ENCODE peak calls at places on chromosomes 2 and 18, in six cellular contexts. O is CD8-positive, alpha-beta T cell; Z is suprapubic skin; D is ovary; W is adipocyte; Y is right lobe of liver. H is an unnamed sample. For H3K4me1, the result is how much of the 10 kb centered on the place peaks cover.

GRCh38 chr2:237165405-237166276 is 80.0 kb downstream of the COPS8 start:
- DNase-seq in W (peak), O (no peak), Z (no peak), D (no peak), Y (no peak), H (no peak)

GRCh38 chr2:48531141-48531648 is 1.2 kb downstream of the STON1 start:
- DNase-seq in Y (no peak), D (peak), Z (no peak), O (no peak), W (peak), H (peak)

GRCh38 chr2:130328710-130329109 is 14.0 kb upstream of the IMP4 start:
- DNase-seq in Y (no peak), D (no peak), O (no peak), W (no peak), Z (no peak), H (no peak)

GRCh38 chr2:180753809-180754761 is 226.3 kb upstream of the UBE2E3 start:
- DNase-seq in D (no peak), O (no peak), W (peak), Z (no peak), Y (no peak), H (no peak)

GRCh38 chr18:67217551-67218166 is 298.9 kb downstream of the DSEL start:
- DNase-seq in D (peak), W (peak), Y (no peak), Z (no peak), O (peak), H (peak)

GRCh38 chr2:81853331-81853730 is 1548.8 kb upstream of the LRRTM1 start:
- DNase-seq in Z (no peak), D (no peak), Y (no peak), W (no peak), O (no peak), H (no peak)

GRCh38 chr2:237637429-237638135 is 10.2 kb downstream of the LRRFIP1 start:
- DNase-seq in Y (no peak), D (no peak), O (no peak), Z (no peak), W (no peak), H (no peak)

GRCh38 chr2:53896864-53897263 is 37.1 kb upstream of the GPR75 start:
- DNase-seq in W (peak), Y (no peak), D (no peak), Z (no peak), O (no peak), H (peak)

GRCh38 chr2:40220177-40220925 is 231.5 kb downstream of the SLC8A1 start:
- DNase-seq in D (peak), W (no peak), Z (no peak), O (no peak), Y (no peak), H (no peak)

GRCh38 chr18:7743256-7743655 is 176.1 kb downstream of the PTPRM start:
- DNase-seq in W (peak), O (no peak), Y (no peak), D (no peak), Z (no peak), H (no peak)

GRCh38 chr2:95082479-95082878 is 39.1 kb downstream of the MRPS5 start:
- DNase-seq in W (no peak), D (no peak), Y (no peak), O (no peak), Z (no peak), H (no peak)

GRCh38 chr2:218003994-218004419 is 1.2 kb upstream of the TNS1 start:
- DNase-seq in D (peak), O (no peak), Y (no peak), W (peak), Z (no peak), H (peak)

GRCh38 chr18:2331496-2331895 is 239.8 kb downstream of the METTL4 start:
- DNase-seq in D (no peak), O (no peak), Y (no peak), W (peak), Z (no peak), H (no peak)

GRCh38 chr2:126971481-126972271 is 73.0 kb downstream of the TEX51 start:
- DNase-seq in Z (no peak), Y (peak), D (peak), O (peak), W (peak), H (peak)

GRCh38 chr2:231464576-231465540 is 574 bp upstream of the NCL start:
- DNase-seq in O (peak), D (peak), Z (peak), W (peak), Y (peak), H (peak)

GRCh38 chr2:23268467-23269263 is 116.3 kb upstream of the KLHL29 start:
- DNase-seq in W (no peak), O (no peak), Y (no peak), Z (no peak), D (no peak), H (no peak)

GRCh38 chr2:106020032-106020431 is 174.1 kb downstream of the UXS1 start:
- DNase-seq in Z (no peak), W (no peak), Y (no peak), O (no peak), D (peak), H (no peak)

GRCh38 chr18:3461704-3462103 is 11.7 kb downstream of the TGIF1 start:
- DNase-seq in Y (no peak), O (no peak), W (no peak), Z (no peak), D (no peak), H (no peak)
- H3K4me1 ChIP-seq in Y (under half), O (under half), W (under half), Z (under half), D (under half), H (under half)

DNA sequence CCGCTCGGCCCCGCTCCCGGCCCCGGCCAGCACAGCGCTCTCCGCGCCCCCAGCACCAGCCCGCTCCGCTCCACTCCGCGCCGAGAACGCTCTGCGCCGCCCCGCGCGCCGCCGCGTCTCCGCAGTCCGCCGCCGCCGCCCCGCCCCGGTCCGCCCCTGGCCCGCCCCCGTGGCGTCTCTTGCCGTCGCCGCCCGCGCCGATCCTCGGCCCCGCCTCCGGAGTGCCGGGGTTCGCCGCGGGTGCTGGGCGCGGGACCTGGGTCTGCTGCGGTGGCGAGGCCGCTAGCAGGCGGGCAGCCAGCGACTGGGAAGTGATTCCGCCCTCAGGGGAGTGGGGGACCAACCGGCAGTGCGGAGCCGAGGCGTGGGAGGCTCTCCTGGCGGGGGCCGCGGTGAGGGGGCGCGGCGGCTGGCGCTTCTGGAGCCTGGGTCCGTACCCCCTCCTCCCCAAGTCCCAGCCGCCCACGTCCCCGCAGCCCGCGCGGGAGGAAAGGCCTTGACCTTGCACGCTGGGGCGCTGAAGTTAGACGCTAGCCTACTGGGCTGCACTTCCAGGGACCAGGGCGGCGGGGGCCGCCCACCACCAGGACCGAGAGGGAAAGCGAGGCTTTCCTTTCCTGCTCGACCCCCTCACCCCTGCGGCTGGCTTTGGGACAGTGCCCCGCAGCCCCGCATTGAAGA is at the start of gene HS6ST1:
- DNase-seq in D (peak), Y (peak), O (peak), W (peak), Z (no peak), H (peak)
- H3K4me1 ChIP-seq in D (under half), Y (under half), O (under half), W (under half), Z (half or more), H (under half)

DNA sequence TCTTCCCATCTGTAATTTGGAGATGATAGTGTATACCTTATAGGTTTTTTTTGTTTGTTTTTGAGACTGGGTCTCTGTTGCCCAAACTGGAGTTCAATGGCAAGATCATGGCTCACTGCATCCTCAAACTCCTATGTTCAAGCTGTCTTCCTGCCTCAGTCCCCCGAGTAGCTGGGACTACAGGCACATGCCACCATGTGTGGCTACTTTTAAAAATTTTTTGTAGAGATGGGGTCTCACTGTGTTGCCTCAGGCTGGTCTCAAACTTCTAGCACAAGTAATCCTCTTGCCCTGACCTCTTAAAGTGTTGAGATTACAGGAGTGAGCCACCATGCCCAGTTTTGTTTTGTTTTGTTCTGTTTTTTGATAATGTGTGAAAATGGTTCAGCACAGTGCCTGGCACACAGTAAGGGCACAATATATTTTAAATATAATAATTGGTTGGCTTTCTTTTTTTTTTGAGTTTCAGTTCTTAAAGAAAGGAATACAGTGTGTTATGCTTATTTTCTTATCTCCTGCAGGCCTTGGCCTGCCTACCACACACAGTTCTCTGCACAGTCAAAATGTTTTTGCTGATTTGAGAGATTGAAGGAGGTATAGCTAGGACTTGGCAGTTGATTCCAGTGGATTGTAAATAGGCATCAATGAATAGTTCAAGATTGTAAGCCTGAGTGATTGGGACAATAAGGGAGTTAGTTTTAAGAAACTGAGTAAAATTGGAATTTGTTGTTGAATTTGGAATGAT is 6.1 kb downstream of the ACTR3 start:
- DNase-seq in D (no peak), W (no peak), Y (no peak), Z (no peak), O (no peak), H (no peak)
- H3K4me1 ChIP-seq in D (under half), W (half or more), Y (half or more), Z (half or more), O (half or more), H (half or more)

DNA sequence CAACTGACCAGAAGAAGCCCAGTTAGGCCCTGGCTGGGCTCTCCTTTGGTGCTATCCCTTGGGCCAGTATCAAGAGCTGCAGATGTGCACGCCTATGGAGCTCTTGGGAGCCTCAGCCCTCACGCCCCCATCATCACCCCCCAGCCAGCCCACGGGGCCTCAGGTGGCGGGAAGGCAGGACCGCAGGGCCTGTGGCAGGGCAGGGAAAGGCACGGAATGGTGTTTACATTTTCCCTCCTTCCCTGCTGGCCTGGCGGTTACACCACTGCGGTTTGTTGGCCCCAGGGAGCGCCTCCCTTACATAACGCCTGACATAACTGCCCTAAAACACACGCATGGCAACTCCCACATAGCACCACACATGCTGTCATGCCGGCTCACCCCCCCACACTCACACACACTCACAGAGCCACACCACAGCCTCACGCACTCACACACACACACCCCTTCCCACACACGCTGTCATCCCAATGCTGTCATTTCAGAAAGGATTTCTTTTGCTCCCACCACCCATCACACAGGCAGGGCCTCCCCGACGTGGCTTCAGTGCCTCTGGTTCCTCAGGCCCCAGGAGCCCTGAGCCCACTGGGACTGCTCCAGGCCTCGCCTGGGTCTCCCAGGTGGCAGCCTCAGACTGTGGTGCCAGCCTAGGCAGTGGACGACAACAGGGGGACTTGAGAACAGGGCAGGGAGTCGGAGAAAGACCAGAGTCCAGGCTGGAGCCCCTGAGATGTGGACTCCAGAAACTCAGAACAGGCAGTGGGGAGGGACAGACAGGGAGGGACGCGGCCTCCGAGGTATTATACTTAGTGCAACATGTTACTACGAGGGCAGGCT is 15.7 kb downstream of the ZFP36L2 start:
- DNase-seq in D (peak), Z (no peak), Y (peak), W (no peak), O (no peak), H (peak)
- H3K4me1 ChIP-seq in D (under half), Z (under half), Y (under half), W (under half), O (under half), H (under half)

DNA sequence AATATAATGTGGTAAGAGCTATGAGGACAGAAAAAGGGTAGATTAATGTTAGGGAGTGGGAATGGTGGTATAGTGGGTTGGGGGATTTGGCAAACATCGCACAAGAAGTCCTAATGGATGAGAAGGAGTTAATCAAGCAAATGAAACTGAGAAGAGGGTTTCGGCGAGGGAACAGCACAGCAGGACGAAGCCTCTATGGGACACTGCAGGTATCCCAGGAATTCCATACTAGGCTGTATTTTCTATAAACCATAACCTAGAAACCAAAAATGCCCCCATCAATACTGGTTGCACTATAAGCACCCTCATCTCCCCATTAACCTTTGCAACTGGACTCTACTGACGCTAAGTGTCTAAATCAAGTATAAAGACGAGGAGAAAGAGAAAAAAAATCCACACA is 10.3 kb downstream of the WDFY1 start:
- DNase-seq in Y (no peak), W (no peak), O (no peak), D (no peak), Z (no peak), H (no peak)
- H3K4me1 ChIP-seq in Y (under half), W (half or more), O (under half), D (under half), Z (under half), H (under half)

GRCh38 chr2:55914786-55915185 is 8.8 kb downstream of the EFEMP1 start:
- DNase-seq in O (no peak), Y (no peak), D (no peak), Z (no peak), W (no peak), H (no peak)
- H3K4me1 ChIP-seq in O (under half), Y (under half), D (under half), Z (under half), W (under half), H (under half)

DNA sequence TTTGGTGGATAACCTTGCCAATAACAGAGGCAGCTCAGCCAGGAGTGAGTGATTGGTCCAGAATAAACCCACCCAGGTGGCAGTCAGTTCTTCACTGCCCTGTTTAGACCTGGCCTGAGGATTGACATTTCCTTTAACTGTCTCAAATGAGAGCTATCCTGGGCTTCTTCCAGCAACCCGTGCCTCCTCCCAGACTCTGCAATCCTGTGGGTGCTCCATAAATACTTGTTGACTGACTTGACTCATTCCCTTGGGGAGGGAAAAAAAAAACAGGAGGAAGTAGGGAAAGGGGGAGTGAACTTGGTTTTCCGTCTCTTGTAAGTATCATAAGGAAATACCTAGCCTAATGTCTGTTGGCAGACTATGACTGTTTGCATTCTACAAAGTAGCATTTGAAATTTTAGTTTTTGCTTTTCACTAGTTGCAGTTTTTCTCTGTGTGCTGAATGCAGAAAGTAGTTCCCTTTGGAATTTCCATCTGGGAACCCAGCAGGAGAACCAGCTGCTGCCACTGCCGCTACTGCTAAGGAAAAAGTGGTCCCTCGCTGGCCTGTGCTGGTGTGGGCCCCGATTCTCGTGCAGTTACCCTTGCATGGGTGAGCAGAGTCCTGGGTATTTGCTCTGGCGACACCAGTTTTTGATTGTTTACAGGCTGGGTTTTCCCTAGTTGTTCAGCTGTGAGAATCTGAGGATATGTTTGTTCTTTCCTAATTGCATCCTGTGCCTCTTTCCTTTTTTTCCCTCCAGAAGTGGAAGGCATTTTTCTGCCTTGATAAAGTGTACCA is 78.9 kb downstream of the TGOLN2 start:
- DNase-seq in O (no peak), D (no peak), Z (no peak), W (peak), Y (no peak), H (peak)
- H3K4me1 ChIP-seq in O (under half), D (under half), Z (under half), W (under half), Y (under half), H (under half)

DNA sequence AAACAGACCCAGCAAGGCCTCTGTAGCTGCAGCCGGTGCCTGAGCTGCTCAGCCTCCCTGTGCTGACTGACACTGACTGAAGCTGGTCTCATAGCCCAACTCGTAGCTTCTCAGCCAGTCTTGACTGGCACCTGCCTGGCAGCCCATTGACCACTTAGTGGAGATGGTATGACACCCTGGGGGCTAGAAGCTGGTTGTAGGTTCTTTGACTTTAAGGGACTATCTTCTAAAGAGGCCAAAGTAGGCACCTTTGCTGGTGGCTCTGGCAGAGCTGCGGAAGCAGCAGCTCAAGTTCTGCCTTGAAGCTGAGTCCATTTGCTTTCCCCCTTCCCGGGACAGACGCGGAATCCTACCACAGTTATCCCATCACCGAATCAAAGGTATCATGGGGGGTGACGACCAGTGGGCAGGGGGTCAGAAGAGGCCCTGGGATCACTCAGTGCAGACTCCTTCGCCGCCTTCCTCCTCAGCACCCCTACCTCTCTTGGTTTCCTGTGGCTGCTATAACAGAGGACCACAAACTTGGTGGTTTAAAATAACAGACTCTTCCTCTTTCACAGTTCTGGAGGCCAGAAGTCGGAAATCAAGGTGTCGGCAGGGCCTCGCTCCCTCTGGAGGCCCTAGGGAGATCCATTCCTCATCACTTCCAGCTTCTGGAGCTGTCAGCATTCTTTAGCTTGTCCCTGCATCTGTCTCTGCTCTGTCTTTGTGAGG is 13.8 kb upstream of the FOSL2 start:
- DNase-seq in Z (no peak), O (no peak), W (no peak), Y (no peak), D (no peak), H (no peak)
- H3K4me1 ChIP-seq in Z (half or more), O (under half), W (under half), Y (under half), D (under half), H (under half)

DNA sequence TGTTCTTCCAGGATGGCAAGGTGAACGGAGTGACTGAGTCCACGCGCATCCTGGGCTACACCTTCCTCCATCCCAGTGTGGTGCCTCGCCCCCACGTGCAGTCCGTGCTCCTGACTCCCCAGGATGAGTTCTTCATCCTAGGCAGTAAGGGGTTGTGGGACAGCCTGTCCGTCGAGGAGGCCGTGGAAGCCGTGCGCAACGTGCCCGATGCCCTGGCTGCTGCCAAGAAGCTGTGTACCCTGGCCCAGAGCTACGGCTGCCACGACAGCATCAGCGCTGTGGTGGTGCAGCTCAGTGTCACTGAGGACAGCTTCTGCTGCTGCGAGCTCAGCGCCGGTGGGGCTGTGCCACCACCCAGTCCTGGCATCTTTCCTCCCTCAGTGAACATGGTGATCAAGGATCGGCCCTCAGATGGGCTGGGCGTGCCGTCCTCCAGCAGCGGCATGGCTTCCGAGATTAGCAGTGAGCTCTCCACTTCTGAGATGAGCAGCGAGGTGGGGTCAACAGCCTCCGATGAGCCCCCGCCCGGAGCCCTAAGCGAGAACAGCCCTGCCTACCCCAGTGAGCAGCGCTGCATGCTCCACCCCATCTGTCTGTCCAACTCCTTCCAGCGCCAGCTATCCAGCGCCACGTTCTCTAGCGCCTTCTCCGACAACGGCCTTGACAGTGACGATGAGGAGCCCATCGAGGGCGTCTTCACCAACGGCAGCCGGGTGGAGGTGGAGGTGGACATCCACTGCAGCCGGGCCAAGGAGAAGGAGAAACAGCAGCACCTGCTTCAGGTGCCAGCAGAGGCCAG is 263.1 kb downstream of the PHLPP1 start:
- DNase-seq in W (no peak), O (no peak), Y (no peak), Z (no peak), D (no peak), H (no peak)
- H3K4me1 ChIP-seq in W (under half), O (under half), Y (under half), Z (under half), D (under half), H (under half)

H was measured in osteoblast.